ENCODE peak calls at places on chromosomes 5 and 9, in four cellular contexts. One of them, this sample, is unnamed.

GRCh38 chr5:2014058-2014610 is 131.4 kb upstream of the IRX4 start:
- DNase-seq in K562: no peak
- DNase-seq in GM12878: no peak
- DNase-seq in H1: no peak
- DNase-seq in this sample: no peak

GRCh38 chr5:142426129-142426641 is 101.4 kb upstream of the SPRY4 start:
- DNase-seq in H1: no peak
- DNase-seq in K562: no peak
- DNase-seq in GM12878: no peak
- DNase-seq in this sample: no peak

GRCh38 chr9:35844628-35845301 is 15.7 kb downstream of the TMEM8B start:
- DNase-seq in GM12878: peak; percentile 64
- DNase-seq in K562: no peak
- DNase-seq in H1: no peak
- DNase-seq in this sample: no peak

GRCh38 chr9:112348257-112348992 is 15.0 kb upstream of the PTBP3 start:
- DNase-seq in H1: no peak
- DNase-seq in GM12878: no peak
- DNase-seq in K562: no peak
- DNase-seq in this sample: peak; percentile 49

GRCh38 chr9:107870221-107870620 is 380.7 kb upstream of the KLF4 start:
- DNase-seq in H1: no peak
- DNase-seq in K562: no peak
- DNase-seq in GM12878: no peak
- DNase-seq in this sample: no peak

GRCh38 chr5:106085136-106085535 is 1585.6 kb downstream of the EFNA5 start:
- DNase-seq in K562: no peak
- DNase-seq in H1: no peak
- DNase-seq in GM12878: no peak
- DNase-seq in this sample: no peak

GRCh38 chr5:143194206-143194605 is 209.3 kb downstream of the NR3C1 start:
- DNase-seq in K562: no peak
- DNase-seq in GM12878: no peak
- DNase-seq in H1: no peak
- DNase-seq in this sample: no peak

GRCh38 chr9:89477395-89477794 is 20.5 kb downstream of the SEMA4D start:
- DNase-seq in H1: no peak
- DNase-seq in K562: no peak
- DNase-seq in GM12878: no peak
- DNase-seq in this sample: no peak

GRCh38 chr9:14573319-14573718 is 119.9 kb downstream of the ZDHHC21 start:
- DNase-seq in K562: no peak
- DNase-seq in H1: no peak
- DNase-seq in GM12878: no peak
- DNase-seq in this sample: no peak

GRCh38 chr5:169538935-169539334 is 44.6 kb upstream of the SPDL1 start:
- DNase-seq in GM12878: no peak
- DNase-seq in K562: no peak
- DNase-seq in H1: no peak
- DNase-seq in this sample: no peak

GRCh38 chr9:126440938-126441337 is 114.3 kb downstream of the MVB12B start:
- DNase-seq in H1: no peak
- DNase-seq in K562: no peak
- DNase-seq in GM12878: no peak
- DNase-seq in this sample: no peak

GRCh38 chr5:153619706-153620105 is 129.2 kb downstream of the GRIA1 start:
- DNase-seq in GM12878: no peak
- DNase-seq in K562: no peak
- DNase-seq in H1: no peak
- DNase-seq in this sample: no peak

GRCh38 chr9:122394265-122395242 is 23.7 kb downstream of the PTGS1 start:
- DNase-seq in H1: no peak
- DNase-seq in K562: no peak
- DNase-seq in GM12878: no peak
- DNase-seq in this sample: no peak

GRCh38 chr5:132074091-132074771 is 642 bp downstream of the CSF2 start:
- DNase-seq in H1: no peak
- DNase-seq in K562: no peak
- DNase-seq in GM12878: no peak
- DNase-seq in this sample: no peak

GRCh38 chr9:18333157-18333556 is 140.8 kb upstream of the ADAMTSL1 start:
- DNase-seq in K562: no peak
- DNase-seq in GM12878: no peak
- DNase-seq in H1: peak; percentile 17
- DNase-seq in this sample: no peak

GRCh38 chr5:6083311-6083941 is 294.9 kb downstream of the MED10 start:
- DNase-seq in K562: no peak
- DNase-seq in H1: no peak
- DNase-seq in GM12878: no peak
- DNase-seq in this sample: no peak

GRCh38 chr5:175223336-175223735 is 220.6 kb downstream of the DRD1 start:
- DNase-seq in GM12878: no peak
- DNase-seq in H1: no peak
- DNase-seq in K562: no peak
- DNase-seq in this sample: no peak

GRCh38 chr9:127516835-127517607 is 65.7 kb downstream of the LRSAM1 start:
- DNase-seq in K562: no peak
- DNase-seq in GM12878: no peak
- DNase-seq in H1: no peak
- DNase-seq in this sample: no peak

GRCh38 chr9:20552874-20553624 is 69.2 kb downstream of the MLLT3 start:
- DNase-seq in H1: no peak
- DNase-seq in K562: no peak
- DNase-seq in GM12878: peak; percentile 38
- DNase-seq in this sample: peak; percentile 9

GRCh38 chr5:94249430-94249829 is 369.0 kb downstream of the KIAA0825 start:
- DNase-seq in K562: no peak
- DNase-seq in GM12878: no peak
- DNase-seq in H1: no peak
- DNase-seq in this sample: no peak

GRCh38 chr5:39523821-39524220 is 99.0 kb upstream of the DAB2 start:
- DNase-seq in GM12878: no peak
- DNase-seq in K562: no peak
- DNase-seq in H1: no peak
- DNase-seq in this sample: no peak

GRCh38 chr5:94248175-94248875 is 370.1 kb downstream of the KIAA0825 start:
- DNase-seq in GM12878: no peak
- DNase-seq in K562: no peak
- DNase-seq in H1: no peak
- DNase-seq in this sample: no peak

GRCh38 chr5:180642181-180643140 is 6.9 kb downstream of the FLT4 start:
- DNase-seq in GM12878: no peak
- DNase-seq in K562: no peak
- DNase-seq in H1: no peak
- DNase-seq in this sample: no peak

GRCh38 chr5:3139596-3139995 is 388.1 kb upstream of the IRX2 start:
- DNase-seq in K562: no peak
- DNase-seq in GM12878: no peak
- DNase-seq in H1: no peak
- DNase-seq in this sample: no peak

GRCh38 chr9:849431-849830 is 7.9 kb downstream of the DMRT1 start:
- DNase-seq in H1: no peak
- DNase-seq in K562: no peak
- DNase-seq in GM12878: no peak
- DNase-seq in this sample: no peak

GRCh38 chr5:149672701-149673455 is 57.2 kb upstream of the PPARGC1B start:
- DNase-seq in K562: no peak
- DNase-seq in H1: no peak
- DNase-seq in GM12878: no peak
- DNase-seq in this sample: no peak

GRCh38 chr5:168162464-168162863 is 129.0 kb upstream of the WWC1 start:
- DNase-seq in H1: no peak
- DNase-seq in GM12878: no peak
- DNase-seq in K562: peak; percentile 3
- DNase-seq in this sample: no peak

DNA sequence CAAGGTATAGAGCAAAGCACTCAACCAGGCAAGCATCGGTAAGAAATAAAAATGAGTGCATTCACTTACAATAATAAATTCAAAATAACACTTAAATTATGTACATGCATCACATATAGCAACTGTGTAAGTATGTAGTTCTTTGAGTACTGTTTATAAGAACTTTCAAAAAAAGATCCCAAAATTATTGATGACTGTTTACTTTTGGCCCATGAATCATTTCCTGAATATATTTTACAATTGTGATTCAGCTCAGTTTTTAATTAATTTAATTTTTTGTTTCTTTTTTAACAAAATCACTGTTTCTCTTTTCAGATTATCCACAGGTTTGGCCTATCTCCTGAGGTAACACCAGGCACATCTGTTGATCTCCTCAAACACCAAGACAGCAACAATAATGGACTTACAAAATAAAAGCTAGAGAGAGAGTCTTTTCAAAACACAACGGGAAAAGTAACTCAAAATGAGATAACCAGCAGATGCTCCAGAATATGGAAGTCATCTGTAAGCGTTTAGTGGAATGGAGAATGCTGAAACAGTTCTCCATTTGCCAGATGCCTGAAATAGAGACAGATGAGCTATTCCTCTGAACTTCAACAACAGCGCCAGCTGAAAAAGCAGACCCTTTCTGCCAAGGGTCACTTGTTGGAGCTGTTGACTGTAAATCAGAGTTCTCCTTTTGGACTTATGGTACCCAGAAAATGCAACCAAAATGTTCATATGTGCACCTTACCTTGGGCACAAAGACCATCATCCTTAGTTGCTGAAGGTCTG is 348.6 kb upstream of the RGMB start:
- DNase-seq in GM12878: no peak
- DNase-seq in H1: no peak
- DNase-seq in K562: no peak
- DNase-seq in this sample: no peak
- TF ChIP-seq HDAC6 in GM12878: no peak
- TF ChIP-seq HDAC6 in H1: no peak
- TF ChIP-seq HDAC6 in K562: no peak
- TF ChIP-seq HDAC6 in this sample: no peak

GRCh38 chr9:135035781-135036760 is 51.4 kb upstream of the OLFM1 start:
- DNase-seq in GM12878: no peak
- DNase-seq in K562: no peak
- DNase-seq in H1: no peak
- DNase-seq in this sample: no peak

GRCh38 chr9:135037521-135038250 is 49.8 kb upstream of the OLFM1 start:
- DNase-seq in H1: no peak
- DNase-seq in K562: no peak
- DNase-seq in GM12878: no peak
- DNase-seq in this sample: no peak

GRCh38 chr9:135038826-135039225 is 48.6 kb upstream of the OLFM1 start:
- DNase-seq in K562: no peak
- DNase-seq in H1: no peak
- DNase-seq in GM12878: no peak
- DNase-seq in this sample: no peak

GRCh38 chr9:135038331-135038730 is 49.1 kb upstream of the OLFM1 start:
- DNase-seq in H1: no peak
- DNase-seq in GM12878: no peak
- DNase-seq in K562: no peak
- DNase-seq in this sample: no peak

DNA sequence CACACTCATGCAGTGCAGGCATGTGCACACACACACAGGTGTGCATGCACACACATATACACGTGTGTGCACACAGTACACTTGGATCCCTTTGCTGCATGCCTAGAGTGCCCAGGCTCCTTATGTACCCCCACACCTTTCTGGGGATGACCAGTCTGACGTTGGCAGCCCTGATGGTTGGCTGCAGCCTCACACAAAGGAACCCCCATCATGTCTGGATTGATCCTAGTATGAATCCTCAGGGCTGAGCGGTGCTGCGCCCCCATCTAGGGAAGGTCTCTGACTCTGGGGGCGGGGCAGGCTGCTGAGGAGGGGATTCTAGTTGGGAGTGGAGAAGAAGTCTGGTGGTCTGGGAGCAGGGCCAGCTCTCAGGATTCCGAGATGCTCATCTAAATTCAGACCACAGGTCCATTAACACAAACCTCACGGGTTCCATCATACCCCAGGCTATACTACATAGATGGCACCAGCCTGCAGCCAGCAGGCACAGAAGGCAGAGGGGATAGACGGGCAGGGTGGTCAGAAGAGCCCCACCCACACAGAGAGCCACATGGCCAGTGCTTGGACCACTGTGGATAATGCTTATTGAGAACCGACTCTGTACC is 50.5 kb upstream of the OLFM1 start:
- DNase-seq in GM12878: no peak
- DNase-seq in H1: no peak
- DNase-seq in K562: no peak
- DNase-seq in this sample: no peak
- TF ChIP-seq HDAC6 in GM12878: no peak
- TF ChIP-seq HDAC6 in H1: no peak
- TF ChIP-seq HDAC6 in K562: no peak
- TF ChIP-seq HDAC6 in this sample: no peak

GRCh38 chr5:395156-395920 is 47.6 kb upstream of the EXOC3 start:
- DNase-seq in GM12878: no peak
- DNase-seq in H1: no peak
- DNase-seq in K562: no peak
- DNase-seq in this sample: no peak

GRCh38 chr5:394671-395155 is 48.3 kb upstream of the EXOC3 start:
- DNase-seq in H1: no peak
- DNase-seq in GM12878: no peak
- DNase-seq in K562: no peak
- DNase-seq in this sample: no peak

GRCh38 chr5:396715-397032 is 46.3 kb upstream of the EXOC3 start:
- DNase-seq in K562: no peak
- DNase-seq in GM12878: no peak
- DNase-seq in H1: no peak
- DNase-seq in this sample: no peak

GRCh38 chr5:393846-394275 is 49.1 kb upstream of the EXOC3 start:
- DNase-seq in K562: no peak
- DNase-seq in H1: no peak
- DNase-seq in GM12878: no peak
- DNase-seq in this sample: no peak

DNA sequence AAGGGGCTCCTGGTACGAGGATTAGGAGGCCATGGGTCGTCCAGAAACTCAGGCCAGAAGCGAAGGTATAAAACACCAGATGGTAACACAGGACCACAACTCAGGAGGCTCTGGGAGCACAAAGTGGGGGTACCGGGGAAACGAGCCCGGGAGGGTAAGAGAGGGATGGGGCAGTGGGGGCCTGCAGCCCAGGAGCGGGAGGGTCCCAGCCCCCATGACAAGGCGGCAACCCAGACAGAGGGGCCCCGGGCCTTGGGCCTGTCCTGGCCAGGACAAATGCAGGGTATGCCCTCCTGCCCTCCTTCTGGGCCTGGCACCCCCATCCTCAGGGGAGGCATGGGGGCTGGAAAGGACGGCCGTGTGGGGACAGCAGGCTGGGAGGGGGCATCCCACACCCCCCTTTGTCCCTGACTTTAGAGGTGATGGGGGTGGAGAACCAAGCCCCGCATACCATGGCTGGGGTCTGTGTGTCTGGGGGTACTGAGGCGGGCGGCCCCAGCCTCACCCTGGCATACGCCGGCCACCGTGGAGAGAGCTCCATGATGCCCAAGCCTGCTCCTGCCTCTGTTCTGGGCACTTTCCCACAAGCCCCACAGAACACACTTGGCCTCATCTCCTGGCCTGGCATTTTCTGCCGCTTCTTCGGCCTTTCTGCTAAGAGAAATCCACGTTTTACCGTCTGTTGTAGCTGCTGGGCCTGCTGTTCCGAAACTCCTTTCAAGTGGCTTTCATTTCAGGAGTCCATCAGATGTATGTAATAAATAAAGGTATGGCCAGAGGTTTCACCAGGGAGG is 46.9 kb upstream of the EXOC3 start:
- DNase-seq in H1: no peak
- DNase-seq in GM12878: no peak
- DNase-seq in K562: no peak
- DNase-seq in this sample: no peak
- TF ChIP-seq HDAC6 in H1: no peak
- TF ChIP-seq HDAC6 in GM12878: no peak
- TF ChIP-seq HDAC6 in K562: no peak
- TF ChIP-seq HDAC6 in this sample: no peak

GRCh38 chr5:16934669-16935068 is 1.4 kb downstream of the MYO10 start:
- DNase-seq in GM12878: no peak
- DNase-seq in H1: no peak
- DNase-seq in K562: no peak
- DNase-seq in this sample: no peak
- TF ChIP-seq HDAC6 in GM12878: no peak
- TF ChIP-seq HDAC6 in H1: no peak
- TF ChIP-seq HDAC6 in K562: no peak
- TF ChIP-seq HDAC6 in this sample: no peak